ENCODE peak calls at places on chromosomes 4 and X, in four cellular contexts. E, S, H and R are unnamed samples.

GRCh38 chr4:139416073-139416673 is 37.7 kb upstream of the RAB33B start:
- DNase-seq in S (no peak), H (peak), E (no peak), R (no peak)

GRCh38 chr4:2837904-2838496 is 5.6 kb upstream of the ADD1 start:
- DNase-seq in E (no peak), H (peak), S (peak), R (no peak)

GRCh38 chrX:44483965-44484606 is 58.6 kb downstream of the FUNDC1 start:
- DNase-seq in E (no peak), S (no peak), H (no peak), R (peak)

GRCh38 chr4:53431052-53431451 is 53.6 kb downstream of the FIP1L1 start:
- DNase-seq in S (no peak), H (no peak), E (no peak), R (no peak)

GRCh38 chr4:151801547-151802516 is 41.0 kb upstream of the GATB start:
- DNase-seq in E (peak), S (no peak), H (no peak), R (no peak)

GRCh38 chr4:142036795-142037583 is 400.6 kb downstream of the IL15 start:
- DNase-seq in H (no peak), S (no peak), E (no peak), R (no peak)

GRCh38 chrX:150219374-150220185 is 143.5 kb upstream of the MAMLD1 start:
- DNase-seq in S (peak), E (no peak), H (no peak), R (no peak)

GRCh38 chrX:153722704-153723350 is 1.4 kb downstream of the BCAP31 start:
- DNase-seq in E (peak), S (no peak), H (no peak), R (no peak)

GRCh38 chr4:73729534-73730165 is 10.7 kb upstream of the CXCL8 start:
- DNase-seq in H (peak), E (peak), S (peak), R (peak)

GRCh38 chr4:46975841-46976551 is 17.4 kb downstream of the GABRA4 start:
- DNase-seq in E (no peak), S (no peak), H (no peak), R (no peak)

GRCh38 chr4:134024251-134024650 is 177.3 kb downstream of the PABPC4L start:
- DNase-seq in E (no peak), S (no peak), H (no peak), R (no peak)

GRCh38 chr4:22237155-22237751 is 278.6 kb downstream of the ADGRA3 start:
- DNase-seq in E (no peak), S (peak), H (peak), R (no peak)

GRCh38 chr4:170476351-170476750 is 386.6 kb upstream of the AADAT start:
- DNase-seq in E (no peak), H (no peak), S (no peak), R (no peak)

GRCh38 chr4:101114936-101115372 is 232.4 kb downstream of the PPP3CA start:
- DNase-seq in H (peak), S (peak), E (no peak), R (no peak)

GRCh38 chrX:94721386-94721785 is 1047.4 kb downstream of the FAM133A start:
- DNase-seq in E (no peak), S (no peak), H (no peak), R (no peak)

GRCh38 chr4:185582651-185583400 is 47.5 kb upstream of the PDLIM3 start:
- DNase-seq in S (no peak), E (no peak), H (no peak), R (no peak)

GRCh38 chr4:138681000-138681604 is 334.5 kb upstream of the NOCT start:
- DNase-seq in E (peak), S (peak), H (peak), R (peak)

GRCh38 chr4:151605215-151605614 is 155.6 kb downstream of the GATB start:
- DNase-seq in S (no peak), H (no peak), E (no peak), R (no peak)

GRCh38 chrX:105651052-105651451 is 171.3 kb upstream of the NRK start:
- DNase-seq in S (no peak), E (no peak), H (no peak), R (no peak)

GRCh38 chr4:24763631-24764302 is 31.6 kb upstream of the SOD3 start:
- DNase-seq in E (no peak), S (no peak), H (no peak), R (peak)

GRCh38 chr4:52931238-52931637 is 69.1 kb downstream of the RASL11B start:
- DNase-seq in S (no peak), E (no peak), H (no peak), R (no peak)

GRCh38 chrX:55220119-55220794 is at the start of gene PAGE5:
- DNase-seq in E (no peak), H (no peak), S (no peak), R (no peak)

GRCh38 chrX:120274958-120275357 is 24.3 kb downstream of the ZBTB33 start:
- DNase-seq in E (no peak), S (no peak), H (no peak), R (no peak)

GRCh38 chr4:10063544-10064300 is 42.4 kb upstream of the SLC2A9 start:
- DNase-seq in H (peak), S (peak), E (no peak), R (no peak)

GRCh38 chr4:185464887-185465286 is 6.6 kb downstream of the CCDC110 start:
- DNase-seq in E (no peak), S (no peak), H (no peak), R (no peak)

GRCh38 chr4:105461221-105462041 is 12.4 kb downstream of the PPA2 start:
- DNase-seq in S (no peak), E (no peak), H (no peak), R (no peak)

GRCh38 chrX:8820910-8821527 is 19.8 kb upstream of the FAM9A start:
- DNase-seq in S (no peak), E (no peak), H (no peak), R (no peak)

GRCh38 chr4:8087921-8088495 is 70.6 kb downstream of the ABLIM2 start:
- DNase-seq in H (no peak), S (no peak), E (no peak), R (no peak)

GRCh38 chrX:126272795-126273497 is 106.9 kb upstream of the DCAF12L2 start:
- DNase-seq in S (no peak), H (no peak), E (no peak), R (no peak)

GRCh38 chr4:8474856-8475255 is 34.3 kb downstream of the TRMT44 start:
- DNase-seq in H (no peak), E (no peak), S (no peak), R (no peak)

GRCh38 chr4:37934609-37935008 is 25.6 kb upstream of the PTTG2 start:
- DNase-seq in E (no peak), S (no peak), H (no peak), R (no peak)

GRCh38 chr4:121938282-121939092 is 13.4 kb downstream of the TRPC3 start:
- DNase-seq in S (no peak), H (no peak), E (no peak), R (peak)

GRCh38 chr4:187016101-187016500 is 292.4 kb upstream of the FAT1 start:
- DNase-seq in H (no peak), S (no peak), E (no peak), R (no peak)

GRCh38 chrX:153821066-153821465 is 9.3 kb downstream of the PDZD4 start:
- DNase-seq in H (no peak), E (no peak), S (no peak), R (no peak)